ENCODE peak calls at places on chromosomes 7 and 10, in ten cellular contexts. U is cardiac muscle cell; A is brain microvascular endothelial cell; R is lung; Z is CD4-positive, alpha-beta T cell; C is A549; H is substantia nigra; J is heart right ventricle; S is Peyer's patch; X is endodermal cell. O is an unnamed sample.

GRCh38 chr7:147308539-147308938 is 1191.9 kb downstream of the CNTNAP2 start:
- DNase-seq in U (peak; percentile 0), A (peak; percentile 1), R (no peak), Z (no peak), C (no peak), H (no peak), J (no peak), S (no peak), X (peak; percentile 49), O (no peak)

GRCh38 chr7:20021834-20022233 is 195.3 kb downstream of the MACC1 start:
- DNase-seq in U (no peak), A (no peak), R (no peak), Z (no peak), C (no peak), H (no peak), J (no peak), S (no peak), X (no peak), O (no peak)

GRCh38 chr10:1507436-1507835 is 229.9 kb downstream of the ADARB2 start:
- DNase-seq in U (no peak), A (no peak), R (no peak), Z (no peak), C (no peak), H (no peak), J (no peak), S (peak; percentile 34), X (no peak), O (no peak)

GRCh38 chr7:118245267-118246040 is 20.9 kb downstream of the ANKRD7 start:
- DNase-seq in U (no peak), A (no peak), R (no peak), Z (no peak), C (no peak), H (no peak), J (no peak), S (no peak), X (no peak), O (no peak)

GRCh38 chr7:68792351-68792750 is 805.9 kb upstream of the AUTS2 start:
- DNase-seq in U (no peak), A (no peak), R (no peak), Z (no peak), C (no peak), H (no peak), J (no peak), S (no peak), X (no peak), O (no peak)

GRCh38 chr10:35127289-35127891 is 744 bp downstream of the CREM start:
- DNase-seq in U (peak; percentile 76), A (peak; percentile 47), R (peak; percentile 66), Z (peak; percentile 41), C (peak; percentile 43), H (peak; percentile 45), J (peak; percentile 66), S (peak; percentile 76), X (peak; percentile 82), O (peak; percentile 38)

GRCh38 chr7:157299613-157300405 is 37.0 kb upstream of the DNAJB6 start:
- DNase-seq in U (peak; percentile 35), A (no peak), R (no peak), Z (peak; percentile 33), C (peak; percentile 89), H (no peak), J (no peak), S (no peak), X (peak; percentile 66), O (no peak)

GRCh38 chr10:69484736-69485135 is 33.5 kb downstream of the TSPAN15 start:
- DNase-seq in U (no peak), A (no peak), R (no peak), Z (no peak), C (no peak), H (no peak), J (no peak), S (no peak), X (no peak), O (no peak)

GRCh38 chr10:73803680-73804286 is 7.6 kb downstream of the NDST2 start:
- DNase-seq in U (no peak), A (no peak), R (no peak), Z (no peak), C (no peak), H (no peak), J (no peak), S (no peak), X (no peak), O (no peak)

GRCh38 chr10:78035933-78036583 is 2.4 kb downstream of the RPS24 start:
- DNase-seq in U (no peak), A (no peak), R (no peak), Z (no peak), C (no peak), H (no peak), J (no peak), S (no peak), X (no peak), O (no peak)

GRCh38 chr10:78039743-78040142 is 6.1 kb downstream of the RPS24 start:
- DNase-seq in U (no peak), A (no peak), R (no peak), Z (no peak), C (no peak), H (no peak), J (no peak), S (no peak), X (no peak), O (no peak)

GRCh38 chr10:78041170-78042057 is 7.8 kb downstream of the RPS24 start:
- DNase-seq in U (no peak), A (no peak), R (no peak), Z (no peak), C (no peak), H (no peak), J (no peak), S (no peak), X (no peak), O (no peak)

GRCh38 chr10:78038105-78038504 is 4.4 kb downstream of the RPS24 start:
- DNase-seq in U (no peak), A (no peak), R (no peak), Z (no peak), C (no peak), H (no peak), J (no peak), S (no peak), X (no peak), O (no peak)

DNA sequence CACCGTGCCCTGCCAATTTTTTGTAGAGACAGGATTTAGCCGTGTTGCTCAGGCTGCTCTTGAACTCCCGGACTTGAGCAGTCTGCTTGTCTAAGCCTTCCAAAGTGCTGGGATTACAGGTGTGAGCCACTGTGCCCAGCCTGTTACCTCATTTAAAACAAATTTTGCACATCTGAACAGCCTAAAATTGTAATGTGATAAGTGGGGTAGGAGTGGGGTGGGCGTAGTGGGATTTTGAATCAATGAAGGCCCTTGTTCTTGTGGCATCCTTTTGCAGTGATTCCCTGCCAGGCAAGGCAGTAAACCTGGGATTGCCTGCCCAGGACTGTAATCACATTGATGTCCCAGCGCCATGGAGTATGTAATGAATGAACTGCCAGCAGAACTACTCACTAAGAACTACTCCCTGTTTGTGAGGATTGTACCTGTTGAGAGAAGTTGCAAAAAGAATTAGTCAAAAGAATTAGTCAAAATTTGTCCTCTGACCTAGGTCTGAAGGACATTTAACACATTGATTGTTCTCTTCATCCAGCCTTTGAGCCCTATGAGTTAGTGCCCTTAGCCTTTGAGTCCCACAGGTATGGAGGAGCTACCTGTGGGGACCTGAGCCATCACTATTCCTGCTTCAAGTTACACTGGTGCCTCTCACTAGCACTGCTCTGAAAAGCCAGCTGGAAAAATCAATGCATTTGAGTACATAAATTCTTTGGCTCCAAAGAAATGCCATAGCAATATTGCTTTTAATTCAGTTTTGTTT is 5.3 kb downstream of the RPS24 start:
- DNase-seq in U (no peak), A (no peak), R (no peak), Z (no peak), C (no peak), H (no peak), J (no peak), S (no peak), X (no peak), O (no peak)
- H3K27ac ChIP-seq in U (no peak overlapping the region), A (no peak overlapping the region), R (no peak overlapping the region), Z (no peak overlapping the region), C (no peak overlapping the region), H (no peak overlapping the region), J (no peak overlapping the region), S (no peak overlapping the region), X (no peak overlapping the region), O (no peak overlapping the region)

DNA sequence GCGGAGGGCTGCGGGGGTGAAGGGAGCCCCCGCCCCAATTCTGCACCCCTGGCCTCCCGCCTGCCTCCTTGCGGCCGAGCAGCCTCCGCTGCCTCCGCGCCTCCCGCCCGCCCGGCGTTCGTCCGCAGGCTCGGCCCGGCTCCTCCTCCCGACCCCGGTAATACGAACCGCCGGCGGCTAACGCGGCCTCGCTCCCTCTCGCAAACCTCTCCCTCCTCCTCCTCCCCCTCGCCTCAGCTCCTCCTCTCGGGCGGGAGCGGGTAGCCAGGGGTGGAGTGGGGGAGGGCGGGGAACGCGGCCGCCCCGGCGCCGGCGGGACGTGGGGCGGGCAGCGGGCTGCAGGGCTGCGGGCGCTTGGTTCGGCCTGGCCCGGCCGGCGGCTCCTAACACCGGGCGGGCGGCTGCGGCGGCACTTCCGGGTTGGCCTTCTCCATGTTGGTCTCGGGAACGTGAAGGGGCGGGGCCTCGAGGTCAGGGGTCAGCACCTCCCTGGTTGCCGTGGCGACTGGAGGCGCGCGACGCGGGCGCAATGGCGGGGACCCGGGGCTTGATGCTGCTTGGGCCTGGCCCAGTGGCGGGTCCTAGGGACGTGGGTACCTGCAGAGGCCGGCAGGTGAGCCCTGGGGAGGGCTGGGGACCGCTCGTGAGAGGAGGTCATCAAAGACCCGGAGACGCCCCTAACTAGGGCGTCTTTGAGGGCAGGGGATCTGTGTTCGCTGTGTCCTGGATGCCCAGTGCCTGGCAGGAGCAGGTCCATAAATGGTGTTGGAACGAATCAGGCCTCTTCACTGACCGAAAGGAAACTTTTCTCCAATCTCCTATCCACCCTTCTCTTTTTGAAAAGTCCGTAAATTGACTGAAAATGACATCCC is at the start of gene RAB11FIP2:
- DNase-seq in U (peak; percentile 96), A (peak; percentile 89), R (peak; percentile 97), Z (peak; percentile 92), C (peak; percentile 88), H (peak; percentile 83), J (peak; percentile 97), S (peak; percentile 99), X (peak; percentile 98), O (peak; percentile 98)
- H3K27ac ChIP-seq in U (peak within 1 kb of the TSS; percentile 98), A (peak within 1 kb of the TSS; percentile 76), R (peak within 1 kb of the TSS; percentile 93), Z (peak within 1 kb of the TSS; percentile 60), C (peak within 1 kb of the TSS; percentile 100), H (peak within 1 kb of the TSS; percentile 89), J (peak within 1 kb of the TSS; percentile 92), S (peak within 1 kb of the TSS; percentile 84), X (peak within 1 kb of the TSS; percentile 86), O (peak within 1 kb of the TSS; percentile 70)

DNA sequence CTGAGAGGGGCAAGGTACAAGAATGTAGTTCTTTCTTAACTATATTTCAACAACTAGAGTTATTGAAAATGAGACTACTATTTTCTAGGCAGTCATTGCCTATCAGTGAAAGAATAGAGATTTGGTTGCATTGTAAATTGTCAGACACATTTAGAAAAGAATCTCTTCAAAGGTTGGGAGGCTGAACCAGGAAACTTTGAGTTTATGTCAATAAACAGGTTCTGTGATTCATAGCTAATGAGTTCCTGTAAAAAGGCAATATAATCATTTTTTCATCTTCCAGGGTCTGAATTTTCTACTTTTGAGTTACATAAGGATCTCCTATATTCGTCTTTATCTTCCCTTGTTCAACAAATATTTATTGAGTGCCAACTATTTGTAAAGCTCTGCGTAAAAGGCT is 47.1 kb downstream of the MAGI2 start:
- DNase-seq in U (no peak), A (no peak), R (no peak), Z (no peak), C (no peak), H (no peak), J (no peak), S (no peak), X (no peak), O (no peak)
- H3K27ac ChIP-seq in U (no peak overlapping the region), A (no peak overlapping the region), R (no peak overlapping the region), Z (no peak overlapping the region), C (no peak overlapping the region), H (no peak overlapping the region), J (no peak overlapping the region), S (no peak overlapping the region), X (no peak overlapping the region), O (no peak overlapping the region)

GRCh38 chr10:59319854-59320253 is 42.5 kb downstream of the FAM13C start:
- DNase-seq in U (no peak), A (no peak), R (no peak), Z (no peak), C (no peak), H (no peak), J (no peak), S (no peak), X (no peak), O (no peak)
- H3K27ac ChIP-seq in U (no peak overlapping the region), A (no peak overlapping the region), R (no peak overlapping the region), Z (no peak overlapping the region), C (no peak overlapping the region), H (peak overlapping the region; percentile 91), J (no peak overlapping the region), S (no peak overlapping the region), X (no peak overlapping the region), O (no peak overlapping the region)